ENCODE peak calls at places on chromosomes 2 and 18, in four cellular contexts. A, K, G and X are unnamed samples.

GRCh38 chr2:241421330-241421729 is 65.2 kb downstream of the FARP2 start:
- DNase-seq in K (no peak), A (no peak), G (no peak), X (no peak)

GRCh38 chr2:39164089-39164488 is 43.2 kb upstream of the SOS1 start:
- DNase-seq in K (no peak), G (no peak), A (no peak), X (no peak)

GRCh38 chr2:229231469-229231868 is 39.6 kb downstream of the PID1 start:
- DNase-seq in K (no peak), G (no peak), A (no peak), X (no peak)

GRCh38 chr2:136363470-136363869 is 245.5 kb upstream of the CXCR4 start:
- DNase-seq in A (no peak), G (no peak), K (no peak), X (no peak)

GRCh38 chr2:38462121-38462634 is 85.1 kb upstream of the ATL2 start:
- DNase-seq in K (no peak), A (peak; percentile 80), G (peak; percentile 90), X (peak; percentile 81)

GRCh38 chr2:208015475-208015874 is 9.9 kb downstream of the PLEKHM3 start:
- DNase-seq in A (no peak), G (no peak), K (no peak), X (no peak)

GRCh38 chr2:149221898-149222297 is 108.5 kb upstream of the LYPD6 start:
- DNase-seq in G (no peak), K (peak; percentile 16), A (no peak), X (no peak)

GRCh38 chr18:55101458-55101824 is 142.2 kb upstream of the CCDC68 start:
- DNase-seq in G (no peak), A (no peak), K (no peak), X (no peak)

GRCh38 chr2:86566828-86567205 is 3.6 kb upstream of the CHMP3 start:
- DNase-seq in G (no peak), A (no peak), K (no peak), X (no peak)

GRCh38 chr2:86566158-86566827 is 3.0 kb upstream of the CHMP3 start:
- DNase-seq in G (no peak), A (no peak), K (no peak), X (no peak)

GRCh38 chr2:86563650-86564061 is 413 bp upstream of the CHMP3 start:
- DNase-seq in K (no peak), G (no peak), A (no peak), X (no peak)

GRCh38 chr2:86562485-86562890 is 755 bp downstream of the CHMP3 start:
- DNase-seq in A (no peak), K (no peak), G (no peak), X (no peak)

DNA sequence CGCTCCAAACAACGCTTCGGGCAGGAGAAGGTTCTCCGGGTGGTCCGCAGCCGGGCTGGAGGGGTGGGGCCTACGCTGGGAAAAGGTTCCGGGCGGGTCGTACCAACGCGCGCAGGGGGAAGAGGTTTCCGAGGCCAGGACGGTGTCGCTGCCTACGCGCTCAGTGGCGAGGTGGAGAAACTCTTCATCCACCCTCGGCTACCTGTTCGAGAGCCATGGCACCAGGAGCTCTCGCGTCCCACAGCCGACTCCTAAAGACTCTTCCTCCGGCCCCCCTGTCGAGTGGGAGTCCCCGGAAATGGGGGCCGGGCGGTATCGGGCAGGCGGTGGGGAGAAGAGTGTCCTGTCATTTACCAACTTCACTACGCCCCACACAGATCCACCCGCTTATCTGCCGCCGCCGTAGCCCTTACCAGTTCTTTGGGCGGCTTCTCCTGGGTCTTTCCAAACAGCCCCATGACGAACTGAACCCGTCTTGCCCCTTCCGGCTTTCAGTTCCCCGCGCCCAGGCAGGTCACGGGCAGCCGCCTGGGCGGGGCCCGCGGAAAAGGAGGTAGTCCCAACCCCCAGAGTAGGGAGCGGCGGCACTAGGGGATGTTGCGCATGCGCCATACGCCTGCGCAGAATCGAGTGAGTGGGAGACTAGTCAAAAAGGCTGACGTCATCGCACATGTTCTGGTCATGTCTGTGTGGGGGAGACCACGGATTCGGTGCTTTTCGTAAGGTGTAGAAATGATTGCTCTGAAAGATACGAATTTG is at the start of gene CHMP3:
- DNase-seq in G (peak; percentile 97), A (peak; percentile 94), K (peak; percentile 97), X (peak; percentile 97)
- H3K4me3 ChIP-seq in G (peak within 1 kb of the TSS; percentile 77), A (peak within 1 kb of the TSS; percentile 88), K (peak within 1 kb of the TSS; percentile 90), X (peak within 1 kb of the TSS; percentile 91)

GRCh38 chr2:188369365-188369764 is 77.7 kb downstream of the GULP1 start:
- DNase-seq in K (peak; percentile 68), G (peak; percentile 73), A (no peak), X (no peak)
- TF ChIP-seq CTCF in K (peak; percentile 81), G (peak; percentile 77), A (peak; percentile 47), X (peak; percentile 69)

DNA sequence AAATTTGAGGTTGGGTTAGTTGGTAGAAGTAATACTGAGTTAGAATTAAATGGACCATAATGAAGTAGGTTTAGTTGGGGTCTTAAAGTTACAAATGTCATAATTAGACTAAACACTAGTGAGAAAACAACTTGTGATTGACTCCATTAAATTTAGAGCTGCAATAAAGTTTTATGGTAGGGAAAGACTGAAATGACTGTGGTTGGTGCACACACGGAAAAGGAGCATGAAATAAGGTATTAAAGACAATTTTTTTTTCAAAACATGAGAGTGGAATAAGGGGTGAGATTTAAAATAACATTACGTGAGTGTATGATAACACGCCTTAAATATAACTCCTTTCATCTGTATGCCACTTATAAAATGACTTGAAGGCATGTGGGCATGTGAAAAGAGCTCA is 1.5 kb downstream of the FRZB start:
- DNase-seq in G (no peak), A (no peak), K (no peak), X (no peak)
- H3K4me3 ChIP-seq in G (no peak overlapping the region), A (no peak overlapping the region), K (no peak overlapping the region), X (no peak overlapping the region)

DNA sequence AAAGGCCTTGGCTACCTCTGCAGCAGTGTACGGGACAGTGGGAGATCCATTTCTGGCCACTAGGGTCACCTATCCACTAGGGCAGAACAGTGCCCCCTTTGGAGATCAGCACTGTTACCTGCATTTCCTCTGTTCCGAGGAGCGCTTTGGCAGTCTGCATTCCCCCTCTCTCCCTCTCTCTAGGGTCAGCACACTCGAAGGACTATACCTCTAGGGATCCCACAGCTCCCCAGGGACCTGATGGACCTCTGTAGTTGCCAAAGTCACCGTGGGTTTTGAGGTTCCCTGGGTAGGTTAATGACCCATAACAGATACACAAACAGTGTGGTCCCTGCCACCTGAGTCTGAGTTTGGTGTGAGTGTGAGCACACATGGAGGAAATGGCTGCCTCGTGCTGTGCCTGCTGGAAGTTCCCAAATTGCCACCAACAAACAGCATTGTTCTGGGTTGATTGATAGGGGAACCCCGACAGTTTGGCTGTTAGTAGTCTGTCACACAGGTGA is 99.8 kb upstream of the VWC2L start:
- DNase-seq in G (no peak), A (no peak), K (peak; percentile 79), X (no peak)
- TF ChIP-seq CTCF in G (no peak), A (peak; percentile 11), K (peak; percentile 77), X (peak; percentile 28)

DNA sequence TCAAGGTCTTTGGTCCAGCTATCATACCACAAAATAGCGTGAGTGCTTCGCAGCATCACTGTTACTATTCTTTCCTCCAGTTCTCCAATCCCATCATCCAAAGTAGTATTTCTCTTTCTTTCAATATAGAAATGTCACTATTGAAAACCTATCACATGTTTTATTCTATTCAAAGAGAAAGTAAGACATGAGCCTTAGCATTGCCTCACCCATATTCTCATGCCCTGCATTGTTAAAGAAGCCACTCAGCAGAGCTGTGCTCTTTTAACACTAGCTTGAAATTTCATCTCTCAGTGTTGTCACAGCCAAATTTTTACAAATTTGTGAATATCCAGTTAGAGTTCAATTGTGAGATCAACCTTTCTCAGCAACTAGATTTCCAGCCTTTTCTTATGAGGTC is 343.6 kb downstream of the SPAG16 start:
- DNase-seq in K (no peak), G (no peak), A (no peak), X (no peak)
- H3K4me3 ChIP-seq in K (no peak overlapping the region), G (no peak overlapping the region), A (no peak overlapping the region), X (no peak overlapping the region)

DNA sequence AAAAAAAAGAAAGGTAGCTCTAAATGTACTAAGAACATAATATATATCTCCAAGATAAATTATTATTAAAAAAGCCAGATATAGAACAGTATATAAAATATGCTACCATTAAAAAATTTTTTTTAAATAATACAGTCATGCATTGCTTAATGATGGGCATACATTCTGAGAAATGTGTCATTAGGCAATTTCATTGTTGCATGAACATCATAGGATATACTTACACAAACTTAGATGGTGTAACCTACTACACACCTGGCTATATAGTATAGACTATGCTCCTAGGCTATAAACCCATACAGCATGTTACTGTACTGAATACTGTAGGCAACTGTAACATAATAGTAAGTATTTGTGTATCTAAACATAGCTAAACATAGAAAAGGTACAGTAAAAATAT is 18.3 kb upstream of the LAPTM4A start:
- DNase-seq in G (no peak), A (no peak), K (no peak), X (no peak)
- TF ChIP-seq CTCF in G (no peak), A (no peak), K (no peak), X (no peak)

DNA sequence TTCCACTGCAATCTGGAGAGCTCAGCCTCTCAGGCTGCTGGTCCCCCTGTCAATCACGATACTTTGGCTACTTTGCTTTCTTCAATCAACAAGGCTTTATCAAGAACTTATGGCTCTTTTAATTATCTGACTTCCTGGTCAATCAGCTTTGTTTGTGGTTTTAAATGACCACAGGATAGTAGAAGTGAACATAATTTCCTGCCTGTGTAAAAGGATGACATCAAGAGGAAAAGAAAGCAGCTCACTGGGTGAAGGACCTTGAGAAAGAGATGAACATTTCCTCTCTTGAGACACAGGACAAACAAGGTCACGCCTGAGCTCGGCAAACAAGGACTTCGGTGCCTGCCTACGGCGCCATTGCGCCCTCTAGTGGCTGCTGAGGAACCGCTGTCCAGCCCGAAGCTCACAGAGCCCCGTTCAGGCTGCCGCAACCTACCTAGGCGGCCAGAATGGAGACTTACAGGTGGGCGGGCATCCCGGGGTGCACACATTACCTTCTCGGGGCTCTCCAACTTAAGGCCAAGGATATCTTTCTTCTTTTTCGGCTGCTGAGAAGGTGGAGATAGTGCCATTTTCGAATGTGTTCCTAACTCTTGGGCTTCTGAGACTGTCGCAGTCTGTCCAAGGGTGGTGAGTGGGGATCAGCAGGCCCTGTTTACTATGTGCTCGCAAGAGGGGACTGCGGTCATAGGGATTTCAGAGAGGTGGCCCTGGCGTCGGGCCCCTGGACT is 54.0 kb downstream of the IL1RL2 start:
- DNase-seq in G (peak; percentile 99), A (peak; percentile 86), K (peak; percentile 92), X (peak; percentile 75)
- H3K4me3 ChIP-seq in G (no peak overlapping the region), A (no peak overlapping the region), K (no peak overlapping the region), X (no peak overlapping the region)

GRCh38 chr2:106599540-106599939 is 112.4 kb downstream of the CD8B2 start:
- DNase-seq in A (no peak), G (no peak), K (no peak), X (no peak)

GRCh38 chr2:106602042-106602441 is 114.9 kb downstream of the CD8B2 start:
- DNase-seq in K (no peak), G (no peak), A (no peak), X (no peak)

GRCh38 chr2:106596844-106597243 is 109.7 kb downstream of the CD8B2 start:
- DNase-seq in G (no peak), A (no peak), K (peak; percentile 67), X (no peak)
- TF ChIP-seq CTCF in G (peak; percentile 32), A (peak; percentile 46), K (peak; percentile 46), X (peak; percentile 33)